ENCODE peak calls at places on chromosomes 12 and 14, in eight cellular contexts. One of them, this sample, is unnamed.

GRCh38 chr12:120710805-120711296 is 593 bp downstream of the UNC119B start:
- DNase-seq in right lobe of liver: peak; percentile 48
- DNase-seq in sigmoid colon: peak; percentile 67
- DNase-seq in AG04449: no peak
- DNase-seq in ovary: peak; percentile 25
- DNase-seq in fibroblast of lung: peak; percentile 11
- DNase-seq in left lung: peak; percentile 50
- DNase-seq in heart left ventricle: no peak
- DNase-seq in this sample: no peak

GRCh38 chr12:38695057-38695456 is 210.3 kb downstream of the CPNE8 start:
- DNase-seq in right lobe of liver: no peak
- DNase-seq in sigmoid colon: no peak
- DNase-seq in AG04449: no peak
- DNase-seq in ovary: no peak
- DNase-seq in fibroblast of lung: no peak
- DNase-seq in left lung: no peak
- DNase-seq in heart left ventricle: no peak
- DNase-seq in this sample: no peak

GRCh38 chr12:49347307-49348237 is 884 bp downstream of the DNAJC22 start:
- DNase-seq in right lobe of liver: peak; percentile 97
- DNase-seq in sigmoid colon: peak; percentile 86
- DNase-seq in AG04449: no peak
- DNase-seq in ovary: peak; percentile 63
- DNase-seq in fibroblast of lung: peak; percentile 90
- DNase-seq in left lung: peak; percentile 78
- DNase-seq in heart left ventricle: peak; percentile 81
- DNase-seq in this sample: peak; percentile 58

GRCh38 chr14:22084393-22085281 is 411.0 kb upstream of the OR4E1 start:
- DNase-seq in right lobe of liver: no peak
- DNase-seq in sigmoid colon: no peak
- DNase-seq in AG04449: peak; percentile 4
- DNase-seq in ovary: no peak
- DNase-seq in fibroblast of lung: peak; percentile 38
- DNase-seq in left lung: no peak
- DNase-seq in heart left ventricle: no peak
- DNase-seq in this sample: peak; percentile 27

GRCh38 chr14:69582207-69582606 is 7.5 kb upstream of the CCDC177 start:
- DNase-seq in right lobe of liver: no peak
- DNase-seq in sigmoid colon: no peak
- DNase-seq in AG04449: no peak
- DNase-seq in ovary: no peak
- DNase-seq in fibroblast of lung: peak; percentile 57
- DNase-seq in left lung: no peak
- DNase-seq in heart left ventricle: no peak
- DNase-seq in this sample: no peak

GRCh38 chr12:102917026-102917787 is at the start of gene PAH:
- DNase-seq in right lobe of liver: peak; percentile 92
- DNase-seq in sigmoid colon: no peak
- DNase-seq in AG04449: no peak
- DNase-seq in ovary: peak; percentile 15
- DNase-seq in fibroblast of lung: no peak
- DNase-seq in left lung: no peak
- DNase-seq in heart left ventricle: no peak
- DNase-seq in this sample: no peak

GRCh38 chr12:10362828-10363664 is 26.8 kb downstream of the KLRK1 start:
- DNase-seq in right lobe of liver: no peak
- DNase-seq in sigmoid colon: no peak
- DNase-seq in AG04449: no peak
- DNase-seq in ovary: no peak
- DNase-seq in fibroblast of lung: peak; percentile 48
- DNase-seq in left lung: no peak
- DNase-seq in heart left ventricle: no peak
- DNase-seq in this sample: no peak

GRCh38 chr14:28767239-28767850 is 758 bp downstream of the FOXG1 start:
- DNase-seq in right lobe of liver: no peak
- DNase-seq in sigmoid colon: no peak
- DNase-seq in AG04449: no peak
- DNase-seq in ovary: no peak
- DNase-seq in fibroblast of lung: no peak
- DNase-seq in left lung: no peak
- DNase-seq in heart left ventricle: no peak
- DNase-seq in this sample: no peak

GRCh38 chr12:30837595-30837994 is 82.8 kb upstream of the CAPRIN2 start:
- DNase-seq in right lobe of liver: no peak
- DNase-seq in sigmoid colon: no peak
- DNase-seq in AG04449: no peak
- DNase-seq in ovary: no peak
- DNase-seq in fibroblast of lung: no peak
- DNase-seq in left lung: no peak
- DNase-seq in heart left ventricle: no peak
- DNase-seq in this sample: no peak

GRCh38 chr12:107435072-107435471 is 250.5 kb upstream of the PWP1 start:
- DNase-seq in right lobe of liver: no peak
- DNase-seq in sigmoid colon: no peak
- DNase-seq in AG04449: no peak
- DNase-seq in ovary: no peak
- DNase-seq in fibroblast of lung: no peak
- DNase-seq in left lung: no peak
- DNase-seq in heart left ventricle: no peak
- DNase-seq in this sample: no peak

GRCh38 chr12:14982986-14983385 is 10.1 kb downstream of the PDE6H start:
- DNase-seq in right lobe of liver: no peak
- DNase-seq in sigmoid colon: no peak
- DNase-seq in AG04449: no peak
- DNase-seq in ovary: no peak
- DNase-seq in fibroblast of lung: no peak
- DNase-seq in left lung: no peak
- DNase-seq in heart left ventricle: no peak
- DNase-seq in this sample: no peak

GRCh38 chr12:14984036-14984435 is 11.2 kb downstream of the PDE6H start:
- DNase-seq in right lobe of liver: no peak
- DNase-seq in sigmoid colon: no peak
- DNase-seq in AG04449: no peak
- DNase-seq in ovary: no peak
- DNase-seq in fibroblast of lung: no peak
- DNase-seq in left lung: no peak
- DNase-seq in heart left ventricle: no peak
- DNase-seq in this sample: no peak

GRCh38 chr12:14989790-14990189 is 16.9 kb downstream of the PDE6H start:
- DNase-seq in right lobe of liver: no peak
- DNase-seq in sigmoid colon: no peak
- DNase-seq in AG04449: no peak
- DNase-seq in ovary: no peak
- DNase-seq in fibroblast of lung: no peak
- DNase-seq in left lung: no peak
- DNase-seq in heart left ventricle: no peak
- DNase-seq in this sample: no peak

GRCh38 chr12:14988035-14988434 is 15.2 kb downstream of the PDE6H start:
- DNase-seq in right lobe of liver: no peak
- DNase-seq in sigmoid colon: no peak
- DNase-seq in AG04449: no peak
- DNase-seq in ovary: no peak
- DNase-seq in fibroblast of lung: peak; percentile 48
- DNase-seq in left lung: no peak
- DNase-seq in heart left ventricle: no peak
- DNase-seq in this sample: no peak

GRCh38 chr12:14986449-14986848 is 13.6 kb downstream of the PDE6H start:
- DNase-seq in right lobe of liver: no peak
- DNase-seq in sigmoid colon: no peak
- DNase-seq in AG04449: no peak
- DNase-seq in ovary: no peak
- DNase-seq in fibroblast of lung: no peak
- DNase-seq in left lung: no peak
- DNase-seq in heart left ventricle: no peak
- DNase-seq in this sample: no peak
- TF ChIP-seq CTCF in right lobe of liver: no peak
- TF ChIP-seq CTCF in sigmoid colon: no peak
- TF ChIP-seq CTCF in AG04449: no peak
- TF ChIP-seq CTCF in ovary: no peak
- TF ChIP-seq CTCF in fibroblast of lung: no peak
- TF ChIP-seq CTCF in left lung: no peak
- TF ChIP-seq CTCF in heart left ventricle: no peak
- TF ChIP-seq CTCF in this sample: peak; percentile 15

GRCh38 chr12:122183588-122183940 is 641 bp downstream of the LRRC43 start:
- DNase-seq in right lobe of liver: no peak
- DNase-seq in sigmoid colon: no peak
- DNase-seq in AG04449: no peak
- DNase-seq in ovary: no peak
- DNase-seq in fibroblast of lung: no peak
- DNase-seq in left lung: no peak
- DNase-seq in heart left ventricle: no peak
- DNase-seq in this sample: no peak
- H3K4me3 ChIP-seq in right lobe of liver: no peak overlapping the region
- H3K4me3 ChIP-seq in sigmoid colon: peak overlapping the region; percentile 54
- H3K4me3 ChIP-seq in AG04449: peak overlapping the region; percentile 54
- H3K4me3 ChIP-seq in ovary: peak overlapping the region; percentile 27
- H3K4me3 ChIP-seq in fibroblast of lung: no peak overlapping the region
- H3K4me3 ChIP-seq in left lung: peak overlapping the region; percentile 43
- H3K4me3 ChIP-seq in heart left ventricle: peak overlapping the region; percentile 59
- H3K4me3 ChIP-seq in this sample: no peak overlapping the region

GRCh38 chr12:62789856-62790255 is 145.1 kb downstream of the PPM1H start:
- DNase-seq in right lobe of liver: no peak
- DNase-seq in sigmoid colon: no peak
- DNase-seq in AG04449: no peak
- DNase-seq in ovary: no peak
- DNase-seq in fibroblast of lung: no peak
- DNase-seq in left lung: no peak
- DNase-seq in heart left ventricle: no peak
- DNase-seq in this sample: no peak
- TF ChIP-seq CTCF in right lobe of liver: no peak
- TF ChIP-seq CTCF in sigmoid colon: no peak
- TF ChIP-seq CTCF in AG04449: no peak
- TF ChIP-seq CTCF in ovary: no peak
- TF ChIP-seq CTCF in fibroblast of lung: no peak
- TF ChIP-seq CTCF in left lung: no peak
- TF ChIP-seq CTCF in heart left ventricle: no peak
- TF ChIP-seq CTCF in this sample: no peak

GRCh38 chr12:99772274-99772673 is 124.7 kb downstream of the GARIN6 start:
- DNase-seq in right lobe of liver: no peak
- DNase-seq in sigmoid colon: no peak
- DNase-seq in AG04449: no peak
- DNase-seq in ovary: no peak
- DNase-seq in fibroblast of lung: no peak
- DNase-seq in left lung: no peak
- DNase-seq in heart left ventricle: no peak
- DNase-seq in this sample: no peak
- H3K4me3 ChIP-seq in right lobe of liver: no peak overlapping the region
- H3K4me3 ChIP-seq in sigmoid colon: no peak overlapping the region
- H3K4me3 ChIP-seq in AG04449: no peak overlapping the region
- H3K4me3 ChIP-seq in ovary: no peak overlapping the region
- H3K4me3 ChIP-seq in fibroblast of lung: no peak overlapping the region
- H3K4me3 ChIP-seq in left lung: no peak overlapping the region
- H3K4me3 ChIP-seq in heart left ventricle: no peak overlapping the region
- H3K4me3 ChIP-seq in this sample: no peak overlapping the region

GRCh38 chr14:101960225-101960624 is 4.1 kb upstream of the DYNC1H1 start:
- DNase-seq in right lobe of liver: no peak
- DNase-seq in sigmoid colon: no peak
- DNase-seq in AG04449: no peak
- DNase-seq in ovary: no peak
- DNase-seq in fibroblast of lung: no peak
- DNase-seq in left lung: no peak
- DNase-seq in heart left ventricle: no peak
- DNase-seq in this sample: no peak
- TF ChIP-seq CTCF in right lobe of liver: no peak
- TF ChIP-seq CTCF in sigmoid colon: no peak
- TF ChIP-seq CTCF in AG04449: peak; percentile 39
- TF ChIP-seq CTCF in ovary: no peak
- TF ChIP-seq CTCF in fibroblast of lung: peak; percentile 22
- TF ChIP-seq CTCF in left lung: peak; percentile 34
- TF ChIP-seq CTCF in heart left ventricle: no peak
- TF ChIP-seq CTCF in this sample: peak; percentile 43

GRCh38 chr14:53951661-53952265 is 4.9 kb downstream of the BMP4 start:
- DNase-seq in right lobe of liver: no peak
- DNase-seq in sigmoid colon: no peak
- DNase-seq in AG04449: no peak
- DNase-seq in ovary: no peak
- DNase-seq in fibroblast of lung: no peak
- DNase-seq in left lung: no peak
- DNase-seq in heart left ventricle: no peak
- DNase-seq in this sample: no peak
- H3K4me3 ChIP-seq in right lobe of liver: peak overlapping the region; percentile 14
- H3K4me3 ChIP-seq in sigmoid colon: peak overlapping the region; percentile 66
- H3K4me3 ChIP-seq in AG04449: no peak overlapping the region
- H3K4me3 ChIP-seq in ovary: peak overlapping the region; percentile 65
- H3K4me3 ChIP-seq in fibroblast of lung: peak overlapping the region; percentile 88
- H3K4me3 ChIP-seq in left lung: peak overlapping the region; percentile 29
- H3K4me3 ChIP-seq in heart left ventricle: peak overlapping the region; percentile 74
- H3K4me3 ChIP-seq in this sample: no peak overlapping the region

DNA sequence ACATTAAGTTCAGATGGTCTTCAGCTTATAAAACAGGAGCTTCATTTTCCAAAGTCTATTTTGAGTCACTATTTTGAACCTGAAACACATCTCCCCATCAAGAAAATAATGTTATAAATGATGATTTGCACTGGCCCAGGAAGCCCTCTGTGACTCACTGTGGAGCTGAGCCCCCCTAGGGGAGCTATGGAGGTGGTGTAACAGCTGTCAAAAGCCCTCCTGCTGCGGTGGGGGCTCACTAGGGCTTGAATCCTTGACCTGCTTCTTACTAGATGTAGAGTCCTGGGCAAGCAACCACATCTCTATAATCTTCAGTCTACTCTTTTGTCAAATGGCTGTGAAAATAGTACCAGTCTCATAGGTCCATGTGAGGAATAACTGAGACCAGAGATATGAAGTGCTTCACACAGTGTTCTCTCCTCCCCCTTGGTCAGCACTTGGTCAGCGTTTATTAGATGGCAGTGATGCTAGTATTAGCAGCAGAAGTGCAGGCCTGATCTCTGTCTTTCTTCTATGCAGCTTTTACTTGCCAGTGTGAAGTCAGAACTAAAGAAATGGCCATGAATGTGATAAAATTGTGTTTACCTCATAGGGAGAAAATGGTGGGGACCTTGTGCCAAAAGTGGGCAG is 83.4 kb downstream of the RTN1 start:
- DNase-seq in right lobe of liver: no peak
- DNase-seq in sigmoid colon: no peak
- DNase-seq in AG04449: no peak
- DNase-seq in ovary: no peak
- DNase-seq in fibroblast of lung: no peak
- DNase-seq in left lung: no peak
- DNase-seq in heart left ventricle: no peak
- DNase-seq in this sample: no peak
- TF ChIP-seq CTCF in right lobe of liver: no peak
- TF ChIP-seq CTCF in sigmoid colon: no peak
- TF ChIP-seq CTCF in AG04449: no peak
- TF ChIP-seq CTCF in ovary: no peak
- TF ChIP-seq CTCF in fibroblast of lung: no peak
- TF ChIP-seq CTCF in left lung: no peak
- TF ChIP-seq CTCF in heart left ventricle: no peak
- TF ChIP-seq CTCF in this sample: no peak

DNA sequence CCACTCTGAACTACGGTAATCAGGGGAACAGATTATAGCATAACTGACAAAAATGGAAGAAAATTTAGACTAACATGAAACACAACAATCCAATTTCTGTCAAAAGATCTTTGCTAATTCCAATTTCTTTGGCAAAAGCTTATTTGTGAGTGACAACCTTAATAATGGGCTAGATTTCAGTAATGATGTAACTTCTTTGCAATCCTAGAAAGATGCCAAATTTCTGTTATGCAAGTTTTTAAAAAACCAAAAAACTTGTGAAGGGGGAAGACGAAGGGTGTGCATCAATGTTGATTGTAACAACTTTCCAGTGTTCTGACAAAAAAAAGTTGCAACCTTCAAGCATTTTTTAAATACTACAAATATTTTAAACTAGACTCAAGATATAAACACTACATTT is 59.9 kb downstream of the DICER1 start:
- DNase-seq in right lobe of liver: no peak
- DNase-seq in sigmoid colon: no peak
- DNase-seq in AG04449: no peak
- DNase-seq in ovary: no peak
- DNase-seq in fibroblast of lung: peak; percentile 20
- DNase-seq in left lung: no peak
- DNase-seq in heart left ventricle: no peak
- DNase-seq in this sample: no peak
- H3K4me3 ChIP-seq in right lobe of liver: no peak overlapping the region
- H3K4me3 ChIP-seq in sigmoid colon: no peak overlapping the region
- H3K4me3 ChIP-seq in AG04449: no peak overlapping the region
- H3K4me3 ChIP-seq in ovary: no peak overlapping the region
- H3K4me3 ChIP-seq in fibroblast of lung: no peak overlapping the region
- H3K4me3 ChIP-seq in left lung: no peak overlapping the region
- H3K4me3 ChIP-seq in heart left ventricle: no peak overlapping the region
- H3K4me3 ChIP-seq in this sample: no peak overlapping the region

This sample was measured in LNCaP clone FGC.